ENCODE peak calls at places on chromosomes 3 and 15, in seven cellular contexts. L, W, Y, N, Z, D and Q are unnamed samples.

GRCh38 chr3:193777524-193777923 is 184.5 kb downstream of the OPA1 start:
- DNase-seq in N (no peak), Y (no peak), L (peak), W (no peak), D (no peak), Z (no peak), Q (no peak)

GRCh38 chr3:139173372-139174108 is 128.8 kb upstream of the PRR23C start:
- DNase-seq in N (no peak), Z (no peak), D (peak), Y (no peak), W (no peak), L (peak), Q (peak)

GRCh38 chr15:64905119-64905831 is 6.4 kb upstream of the ANKDD1A start:
- DNase-seq in N (peak), Z (peak), W (peak), Y (peak), L (peak), D (no peak), Q (peak)

GRCh38 chr3:29331830-29332637 is 51.2 kb downstream of the RBMS3 start:
- DNase-seq in D (no peak), N (no peak), W (no peak), Y (no peak), Z (no peak), L (peak), Q (peak)

GRCh38 chr15:38260077-38260476 is 7.4 kb downstream of the SPRED1 start:
- DNase-seq in Z (no peak), W (no peak), Y (no peak), L (no peak), D (no peak), N (no peak), Q (peak)

GRCh38 chr3:195908439-195909293 is at the start of gene TNK2:
- DNase-seq in N (no peak), Y (no peak), D (no peak), L (no peak), W (peak), Z (no peak), Q (no peak)

GRCh38 chr3:124762612-124763011 is 32.4 kb downstream of the UMPS start:
- DNase-seq in W (no peak), D (no peak), Z (no peak), L (no peak), N (no peak), Y (no peak), Q (no peak)

GRCh38 chr3:17431004-17431403 is 311.4 kb downstream of the TBC1D5 start:
- DNase-seq in Y (no peak), W (no peak), N (no peak), Z (no peak), D (no peak), L (peak), Q (peak)

GRCh38 chr3:176431986-176432385 is 765.3 kb downstream of the TBL1XR1 start:
- DNase-seq in N (no peak), D (no peak), L (no peak), Y (no peak), Z (no peak), W (no peak), Q (no peak)

GRCh38 chr3:127337911-127338531 is 50.2 kb upstream of the PRR20G start:
- DNase-seq in L (no peak), Y (no peak), W (no peak), D (no peak), Z (no peak), N (no peak), Q (no peak)

GRCh38 chr3:171044828-171045793 is 18.6 kb upstream of the SLC2A2 start:
- DNase-seq in Y (no peak), N (no peak), L (peak), W (no peak), D (peak), Z (no peak), Q (peak)

GRCh38 chr3:127095774-127096173 is 97.2 kb upstream of the PRR23E start:
- DNase-seq in Y (no peak), W (no peak), D (no peak), Z (no peak), N (no peak), L (no peak), Q (no peak)

GRCh38 chr15:100002787-100003536 is 269.7 kb upstream of the LYSMD4 start:
- DNase-seq in W (no peak), L (no peak), D (no peak), Y (no peak), Z (no peak), N (no peak), Q (no peak)

GRCh38 chr3:14784087-14784596 is 34.6 kb upstream of the FGD5 start:
- DNase-seq in W (no peak), Z (no peak), D (no peak), Y (no peak), N (no peak), L (no peak), Q (no peak)

GRCh38 chr3:153970047-153970446 is 151.1 kb upstream of the ARHGEF26 start:
- DNase-seq in Z (no peak), Y (no peak), N (no peak), W (no peak), L (no peak), D (no peak), Q (no peak)

GRCh38 chr3:189404036-189404435 is 227.2 kb upstream of the TP63 start:
- DNase-seq in N (no peak), L (no peak), Z (no peak), D (no peak), Y (no peak), W (no peak), Q (no peak)

GRCh38 chr15:37101634-37102314 is 1.4 kb upstream of the MEIS2 start:
- DNase-seq in W (peak), D (no peak), L (peak), N (peak), Y (peak), Z (peak), Q (peak)

GRCh38 chr3:60754617-60755016 is 496.6 kb downstream of the FHIT start:
- DNase-seq in Z (no peak), D (no peak), W (no peak), L (no peak), N (no peak), Y (no peak), Q (no peak)

GRCh38 chr3:111324142-111324541 is 217.9 kb upstream of the CD96 start:
- DNase-seq in D (no peak), W (no peak), Z (no peak), Y (no peak), L (no peak), N (no peak), Q (no peak)

GRCh38 chr3:108428580-108428979 is 81.8 kb downstream of the MYH15 start:
- DNase-seq in D (no peak), Z (no peak), Y (no peak), W (no peak), N (no peak), L (no peak), Q (no peak)

GRCh38 chr3:49630784-49631183 is 43.4 kb upstream of the APEH start:
- DNase-seq in W (no peak), D (no peak), Y (no peak), L (no peak), N (no peak), Z (no peak), Q (no peak)
- H3K4me3 ChIP-seq in W (no peak), D (no peak), Y (no peak), L (no peak), N (no peak), Z (no peak), Q (no peak)

GRCh38 chr15:67065531-67066005 is at the start of gene SMAD3:
- DNase-seq in L (peak), Z (peak), Y (peak), N (peak), D (peak), W (peak), Q (peak)
- TF ChIP-seq CTCF in L (peak), Z (no peak), Y (no peak), N (peak), D (no peak), W (no peak), Q (no peak)

GRCh38 chr3:21049368-21050062 is 701.5 kb downstream of the ZNF385D start:
- DNase-seq in Y (no peak), D (no peak), Z (no peak), N (no peak), L (no peak), W (no peak), Q (no peak)
- H3K4me3 ChIP-seq in Y (no peak), D (no peak), Z (no peak), N (no peak), L (no peak), W (no peak), Q (no peak)

DNA sequence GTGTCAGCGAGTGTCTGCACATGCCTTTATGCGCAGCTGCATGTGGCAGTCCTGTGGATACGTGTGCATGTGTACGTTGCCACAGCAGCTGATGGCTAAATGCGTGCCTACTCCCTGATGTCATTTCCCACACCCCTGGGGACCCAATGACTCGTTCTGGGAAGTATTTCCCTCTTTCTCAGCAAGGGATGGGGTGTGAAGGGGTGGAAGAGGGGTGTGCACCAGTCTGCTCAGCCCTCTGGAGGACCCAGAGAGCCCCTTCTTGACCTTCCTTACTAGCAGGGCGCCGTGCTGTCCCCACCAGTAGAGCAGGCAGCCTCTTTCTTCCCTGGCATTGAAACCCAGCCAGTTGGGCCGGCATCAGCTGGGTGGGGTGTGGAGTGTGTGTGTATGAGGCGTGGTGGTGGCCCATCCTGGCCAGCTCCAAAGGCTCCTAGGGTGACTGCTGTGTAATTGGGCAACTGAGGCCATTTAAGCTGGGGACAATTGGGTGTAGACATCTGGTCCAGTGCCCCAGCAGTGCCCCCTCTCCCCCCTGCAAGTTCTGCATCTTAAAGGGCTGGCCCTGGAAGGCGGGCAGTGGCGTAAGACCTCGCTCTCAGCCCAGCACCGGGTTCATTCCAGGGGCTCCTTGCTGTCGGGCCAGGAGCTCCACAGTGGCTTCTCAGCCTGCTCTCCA is 19.2 kb downstream of the SNX33 start:
- DNase-seq in Y (peak), N (peak), Z (no peak), L (peak), D (peak), W (peak), Q (peak)
- TF ChIP-seq CTCF in Y (no peak), N (no peak), Z (no peak), L (no peak), D (no peak), W (no peak), Q (no peak)

GRCh38 chr15:28047277-28047676 is 51.8 kb downstream of the OCA2 start:
- DNase-seq in N (no peak), D (no peak), W (no peak), Z (no peak), Y (no peak), L (no peak), Q (no peak)
- H3K4me3 ChIP-seq in N (no peak), D (no peak), W (no peak), Z (no peak), Y (no peak), L (no peak), Q (no peak)

GRCh38 chr3:54085936-54086335 is 36.4 kb upstream of the CACNA2D3 start:
- DNase-seq in W (no peak), D (no peak), N (no peak), Z (no peak), L (no peak), Y (no peak), Q (no peak)

GRCh38 chr3:54086639-54087405 is 35.5 kb upstream of the CACNA2D3 start:
- DNase-seq in Y (no peak), N (no peak), D (no peak), L (no peak), W (no peak), Z (no peak), Q (no peak)

GRCh38 chr3:54083901-54084300 is 38.5 kb upstream of the CACNA2D3 start:
- DNase-seq in N (no peak), Y (no peak), D (no peak), L (no peak), Z (no peak), W (no peak), Q (no peak)

DNA sequence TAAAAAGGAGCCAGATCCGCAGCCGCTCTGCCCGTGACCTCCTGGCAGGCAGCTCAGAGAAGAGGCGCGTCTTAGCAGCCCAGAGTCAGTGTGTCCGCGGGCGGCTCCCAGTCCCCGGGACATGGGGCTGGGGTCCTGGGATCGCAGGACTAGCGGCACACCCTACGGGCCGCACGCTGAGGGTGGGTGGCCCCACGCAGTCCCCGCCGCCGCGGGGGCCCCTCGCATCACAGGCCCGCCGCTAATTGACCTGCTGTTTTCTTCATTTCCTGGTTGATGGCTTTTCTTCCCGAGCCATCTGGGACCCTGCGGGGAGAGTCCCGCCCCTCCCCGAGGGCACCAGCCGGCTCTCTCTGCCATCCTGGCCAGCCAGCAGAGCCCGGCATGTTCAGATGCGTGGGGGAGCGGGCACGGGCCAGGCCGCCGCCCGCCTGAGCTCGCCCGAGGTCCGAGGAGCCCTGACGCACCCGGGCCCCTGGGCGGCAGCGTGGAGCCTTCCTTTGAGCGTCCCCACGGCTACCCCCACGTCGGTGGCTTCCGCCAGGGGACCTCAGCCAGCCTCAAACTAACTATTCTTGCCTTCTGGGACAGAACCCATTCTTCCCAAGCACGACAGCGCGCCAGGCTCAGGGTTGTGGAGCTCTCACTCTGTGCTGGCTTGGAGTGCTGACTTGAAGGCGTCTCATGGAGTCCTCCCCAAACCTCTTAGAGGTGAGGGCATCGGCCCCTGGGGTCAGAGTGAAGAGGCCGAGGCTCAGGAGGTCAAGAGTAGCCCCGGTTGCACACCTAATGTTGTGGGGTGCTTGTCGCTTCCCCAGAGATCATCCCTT is 34.6 kb upstream of the CACNA2D3 start:
- DNase-seq in D (no peak), N (no peak), Z (no peak), L (no peak), Y (no peak), W (no peak), Q (no peak)
- TF ChIP-seq CTCF in D (no peak), N (no peak), Z (no peak), L (no peak), Y (no peak), W (no peak), Q (no peak)

DNA sequence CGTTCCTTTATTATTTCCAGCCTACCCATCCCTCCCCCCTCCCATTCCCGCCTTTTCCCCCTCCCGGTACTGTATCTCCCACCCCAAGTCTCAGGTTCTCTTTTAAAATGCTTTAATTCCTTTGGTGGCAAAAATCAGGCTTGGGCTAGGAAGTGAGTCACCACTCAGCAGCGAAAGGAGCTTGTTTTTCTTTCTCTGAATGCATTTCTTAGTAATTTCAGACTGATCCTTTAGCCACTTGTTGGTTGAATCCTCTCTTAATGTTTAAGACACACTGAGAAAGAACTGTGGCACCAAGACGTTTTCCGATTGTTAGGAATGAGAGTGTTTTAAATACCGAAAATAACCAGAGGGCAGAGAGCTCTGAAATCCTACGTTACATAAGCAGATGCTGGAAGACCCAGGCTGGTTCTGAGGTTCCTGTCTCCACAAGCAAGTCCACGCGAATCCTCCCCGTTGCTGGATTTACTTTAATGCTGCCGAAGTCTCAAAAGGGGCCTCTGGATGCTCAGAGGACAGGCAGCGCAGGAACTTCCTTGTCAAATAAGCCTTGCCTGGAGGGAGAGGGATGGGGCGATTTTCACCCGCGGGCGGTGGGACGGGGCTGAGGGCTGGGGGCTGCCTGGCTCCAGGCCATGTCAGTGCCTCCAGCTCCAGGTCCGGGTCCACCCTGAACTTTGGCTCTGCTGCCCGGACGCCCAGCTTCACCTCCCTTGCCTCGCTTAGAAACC is 848 bp upstream of the COL8A1 start:
- DNase-seq in L (no peak), Y (peak), Z (no peak), N (peak), D (no peak), W (peak), Q (peak)
- H3K4me3 ChIP-seq in L (peak), Y (peak), Z (no peak), N (peak), D (peak), W (peak), Q (peak)

DNA sequence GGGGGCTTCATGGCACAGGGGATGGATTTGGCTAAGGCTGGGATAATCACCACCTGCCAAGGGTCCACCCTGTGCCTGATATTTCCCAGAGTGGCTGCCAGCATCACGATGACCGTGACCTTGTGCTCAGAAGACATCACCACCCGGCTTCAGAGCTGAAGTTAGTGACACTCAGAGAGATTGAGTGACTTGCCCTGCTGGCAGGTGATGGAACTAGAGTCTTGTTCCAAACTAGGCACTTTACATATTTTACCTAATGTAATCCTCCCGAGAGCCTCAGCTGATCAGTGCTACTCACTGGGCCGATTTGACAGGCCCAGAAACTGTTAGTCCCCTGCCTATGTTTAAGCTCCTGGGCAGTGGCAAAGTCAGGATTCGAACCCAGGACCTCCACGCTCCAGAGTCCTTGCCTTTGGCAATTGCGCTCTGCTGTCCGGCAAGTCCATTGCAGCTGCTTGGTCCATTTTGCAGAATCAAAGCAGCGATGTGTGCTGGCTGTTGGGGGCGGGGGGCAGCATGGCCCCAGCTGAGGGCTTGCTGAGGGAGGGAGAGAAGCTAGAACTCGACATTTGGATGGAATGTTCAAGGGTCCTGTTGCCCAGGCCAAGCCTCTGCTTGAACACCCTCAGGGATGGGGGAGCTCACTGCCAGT is 74.8 kb upstream of the GATA2 start:
- DNase-seq in N (no peak), Y (no peak), L (no peak), Z (no peak), W (no peak), D (no peak), Q (no peak)
- TF ChIP-seq CTCF in N (no peak), Y (no peak), L (no peak), Z (no peak), W (no peak), D (no peak), Q (no peak)